ENCODE peak calls at places on chromosomes 2 and 18, in nine cellular contexts. S, H, B, R, Q, Z, C, P and L are unnamed samples.

GRCh38 chr2:60549250-60550150 is 4.0 kb downstream of the BCL11A start:
- DNase-seq in Q (no peak), C (no peak), Z (peak), R (no peak), B (peak), S (peak), P (peak), H (peak), L (no peak)

GRCh38 chr2:25076749-25077148 is 34.9 kb downstream of the EFR3B start:
- DNase-seq in P (no peak), H (no peak), S (peak), Q (no peak), C (no peak), R (no peak), Z (peak), B (no peak), L (no peak)

GRCh38 chr2:121595012-121595891 is 54.0 kb downstream of the CLASP1 start:
- DNase-seq in C (no peak), P (no peak), S (no peak), Q (no peak), Z (no peak), H (no peak), R (no peak), B (no peak), L (no peak)

GRCh38 chr18:68714356-68714706 is 577 bp downstream of the TMX3 start:
- DNase-seq in R (no peak), S (peak), P (peak), C (no peak), B (peak), H (no peak), Q (peak), Z (peak), L (no peak)

GRCh38 chr2:7517122-7517487 is 599.9 kb downstream of the RNF144A start:
- DNase-seq in B (no peak), P (no peak), C (no peak), R (no peak), S (no peak), Q (peak), Z (no peak), H (no peak), L (no peak)

GRCh38 chr2:164389411-164389810 is 231.9 kb downstream of the GRB14 start:
- DNase-seq in P (no peak), B (no peak), S (no peak), C (no peak), R (no peak), Z (no peak), Q (no peak), H (no peak), L (no peak)

GRCh38 chr2:9235388-9236344 is 29.1 kb downstream of the ASAP2 start:
- DNase-seq in P (peak), R (no peak), Z (peak), H (no peak), C (no peak), S (peak), Q (no peak), B (no peak), L (no peak)

GRCh38 chr18:23563377-23564043 is 22.8 kb downstream of the NPC1 start:
- DNase-seq in B (no peak), Q (no peak), R (no peak), P (peak), Z (peak), S (no peak), H (no peak), C (no peak), L (no peak)

GRCh38 chr18:3380384-3380961 is 69.5 kb upstream of the TGIF1 start:
- DNase-seq in R (no peak), H (no peak), P (peak), C (no peak), B (no peak), Q (no peak), S (no peak), Z (peak), L (no peak)